ENCODE peak calls at places on chromosomes 1 and 21, in nine cellular contexts. T is astrocyte of the spinal cord; M is left ventricle myocardium superior; E is NCI-H2171 treated with DMSO at 0.1 percent for 48 hours; F is iPS-NIHi11; C is activated T-cell treated with anti-CD3 and anti-CD28 coated beads for 24 hours; O is stimulated activated CD4-positive, alpha-beta T cell treated with anti-CD3 and anti-CD28 coated beads, TNF-alpha, amount 100 ng/mL, for 48 hours; Y is activated gamma-delta T cell treated with Interleukin-2 at 50 U/mL for 16 hours; B is tibial nerve. W is an unnamed sample.

GRCh38 chr1:206723500-206724472 is 39.1 kb downstream of the MAPKAPK2 start:
- DNase-seq in T (peak), M (peak), E (no peak), F (peak), C (no peak), O (no peak), Y (no peak), B (no peak), W (no peak)

GRCh38 chr1:213231795-213232231 is 180.8 kb downstream of the RPS6KC1 start:
- DNase-seq in T (peak), M (no peak), E (peak), F (peak), C (no peak), O (no peak), Y (no peak), B (no peak), W (no peak)

GRCh38 chr21:31260790-31261189 is 83.3 kb downstream of the TIAM1 start:
- DNase-seq in T (no peak), M (no peak), E (no peak), F (no peak), C (no peak), O (no peak), Y (no peak), B (no peak), W (no peak)

GRCh38 chr1:115643219-115643618 is 1.4 kb downstream of the VANGL1 start:
- DNase-seq in T (no peak), M (no peak), E (no peak), F (no peak), C (no peak), O (no peak), Y (no peak), B (no peak), W (no peak)

GRCh38 chr1:181818459-181818858 is 243.1 kb downstream of the ZNF648 start:
- DNase-seq in T (no peak), M (no peak), E (no peak), F (no peak), C (no peak), O (no peak), Y (no peak), B (no peak), W (no peak)

GRCh38 chr1:238469146-238469601 is 578.5 kb upstream of the ZP4 start:
- DNase-seq in T (peak), M (no peak), E (no peak), F (no peak), C (no peak), O (no peak), Y (no peak), B (no peak), W (no peak)

GRCh38 chr21:38805282-38806152 is at the start of gene ETS2:
- DNase-seq in T (peak), M (peak), E (peak), F (peak), C (peak), O (peak), Y (peak), B (peak), W (peak)

GRCh38 chr1:182189535-182190066 is 128.1 kb upstream of the ZNF648 start:
- DNase-seq in T (peak), M (no peak), E (no peak), F (no peak), C (no peak), O (no peak), Y (no peak), B (no peak), W (no peak)

GRCh38 chr1:96367791-96368190 is 353.8 kb upstream of the PTBP2 start:
- DNase-seq in T (no peak), M (no peak), E (no peak), F (no peak), C (no peak), O (no peak), Y (no peak), B (no peak), W (no peak)

GRCh38 chr1:55146781-55147180 is 68.4 kb downstream of the USP24 start:
- DNase-seq in T (no peak), M (no peak), E (peak), F (no peak), C (no peak), O (no peak), Y (no peak), B (peak), W (no peak)

GRCh38 chr1:98049370-98050115 is 128.7 kb upstream of the DPYD start:
- DNase-seq in T (peak), M (peak), E (peak), F (peak), C (no peak), O (no peak), Y (no peak), B (no peak), W (no peak)

GRCh38 chr1:206558794-206559660 is 51.7 kb downstream of the RASSF5 start:
- DNase-seq in T (no peak), M (no peak), E (no peak), F (no peak), C (no peak), O (no peak), Y (no peak), B (no peak), W (no peak)

GRCh38 chr1:165216254-165216653 is 140.3 kb downstream of the LMX1A start:
- DNase-seq in T (no peak), M (no peak), E (no peak), F (no peak), C (no peak), O (no peak), Y (no peak), B (no peak), W (no peak)

GRCh38 chr1:220001095-220001501 is 45.2 kb downstream of the EPRS1 start:
- DNase-seq in T (peak), M (no peak), E (no peak), F (no peak), C (no peak), O (no peak), Y (no peak), B (no peak), W (no peak)

GRCh38 chr1:247953409-247953808 is 4.8 kb downstream of the OR2L8 start:
- DNase-seq in T (no peak), M (no peak), E (no peak), F (no peak), C (no peak), O (no peak), Y (no peak), B (no peak), W (no peak)

GRCh38 chr1:246537441-246537840 is 28.6 kb downstream of the TFB2M start:
- DNase-seq in T (no peak), M (no peak), E (no peak), F (no peak), C (no peak), O (no peak), Y (no peak), B (no peak), W (no peak)

GRCh38 chr1:67339623-67340343 is 32.1 kb downstream of the IL12RB2 start:
- DNase-seq in T (peak), M (no peak), E (no peak), F (no peak), C (peak), O (peak), Y (no peak), B (no peak), W (no peak)

GRCh38 chr1:46246548-46247432 is 773 bp upstream of the RAD54L start:
- DNase-seq in T (no peak), M (peak), E (peak), F (peak), C (peak), O (peak), Y (peak), B (peak), W (peak)

GRCh38 chr1:27503961-27504587 is 14.1 kb upstream of the WASF2 start:
- DNase-seq in T (no peak), M (no peak), E (no peak), F (peak), C (no peak), O (no peak), Y (no peak), B (no peak), W (no peak)

GRCh38 chr21:37551406-37552355 is 185.1 kb downstream of the DYRK1A start:
- DNase-seq in T (peak), M (no peak), E (no peak), F (no peak), C (no peak), O (no peak), Y (no peak), B (no peak), W (no peak)

GRCh38 chr1:51300270-51300669 is 30.1 kb downstream of the TTC39A start:
- DNase-seq in T (no peak), M (no peak), E (no peak), F (no peak), C (no peak), O (no peak), Y (no peak), B (no peak), W (no peak)

GRCh38 chr1:113917400-113918082 is 11.6 kb upstream of the HIPK1 start:
- DNase-seq in T (no peak), M (no peak), E (no peak), F (no peak), C (no peak), O (no peak), Y (no peak), B (no peak), W (no peak)

GRCh38 chr21:36487641-36488307 is 7.9 kb upstream of the CLDN14 start:
- DNase-seq in T (peak), M (no peak), E (no peak), F (no peak), C (no peak), O (no peak), Y (no peak), B (no peak), W (no peak)

GRCh38 chr21:15552914-15553491 is 176.8 kb upstream of the USP25 start:
- DNase-seq in T (peak), M (no peak), E (no peak), F (peak), C (no peak), O (no peak), Y (no peak), B (no peak), W (no peak)

GRCh38 chr21:8991968-8992621 is 1529.3 kb upstream of the TPTE start:
- DNase-seq in T (no peak), M (no peak), E (no peak), F (no peak), C (no peak), O (no peak), Y (no peak), B (no peak), W (no peak)

GRCh38 chr1:94926365-94926914 is 470 bp downstream of the CNN3 start:
- DNase-seq in T (peak), M (peak), E (peak), F (peak), C (no peak), O (no peak), Y (no peak), B (peak), W (no peak)

GRCh38 chr1:182175340-182176068 is 114.0 kb upstream of the ZNF648 start:
- DNase-seq in T (no peak), M (no peak), E (peak), F (no peak), C (no peak), O (no peak), Y (no peak), B (no peak), W (no peak)

GRCh38 chr1:45299981-45300668 is 26.6 kb upstream of the HPDL start:
- DNase-seq in T (peak), M (no peak), E (peak), F (peak), C (peak), O (no peak), Y (peak), B (no peak), W (peak)

GRCh38 chr1:53278294-53278693 is 40.0 kb upstream of the MAGOH start:
- DNase-seq in T (no peak), M (peak), E (peak), F (peak), C (peak), O (peak), Y (peak), B (peak), W (peak)

GRCh38 chr1:161068306-161069200 is 1.1 kb downstream of the ARHGAP30 start:
- DNase-seq in T (no peak), M (peak), E (no peak), F (peak), C (peak), O (peak), Y (peak), B (no peak), W (peak)

W was measured in natural killer cell treated with Interleukin-12 subunit alpha and Interleukin-12 subunit beta and Interleukin-15 and Interleukin-18, amount 100 ng/mL, for 72 hours.